ENCODE peak calls at places on chromosome 1, in ten cellular contexts. M is NCI-H1417; Z is stimulated activated CD4-positive, alpha-beta T cell treated with anti-CD3 and anti-CD28 coated beads, Interleukin-1b, Interleukin-23, amount 100 ng/mL, for 1 hour; D is AG04449; Q is substantia nigra; I is spleen; V is fibroblast of pulmonary artery; F is HEK293T; G is glutamatergic neuron; H is NCI-H345. U is an unnamed sample.

GRCh38 chr1:57678138-57678537 is 254.3 kb upstream of the DAB1 start:
- DNase-seq in M (peak; percentile 66), Z (no peak), D (no peak), Q (no peak), I (no peak), V (no peak), F (no peak), G (no peak), H (peak; percentile 68), U (no peak)

GRCh38 chr1:75053207-75053606 is 81.0 kb upstream of the LHX8 start:
- DNase-seq in M (no peak), Z (no peak), D (no peak), Q (no peak), I (no peak), V (no peak), F (peak; percentile 30), G (no peak), H (no peak), U (no peak)

GRCh38 chr1:241114699-241115233 is 242.2 kb downstream of the RGS7 start:
- DNase-seq in M (no peak), Z (no peak), D (no peak), Q (no peak), I (no peak), V (no peak), F (no peak), G (no peak), H (no peak), U (no peak)

GRCh38 chr1:32868085-32868484 is 2.6 kb downstream of the FNDC5 start:
- DNase-seq in M (no peak), Z (no peak), D (no peak), Q (no peak), I (no peak), V (no peak), F (no peak), G (no peak), H (no peak), U (no peak)

GRCh38 chr1:176701151-176701866 is 238.3 kb downstream of the PAPPA2 start:
- DNase-seq in M (no peak), Z (no peak), D (no peak), Q (no peak), I (no peak), V (no peak), F (no peak), G (no peak), H (no peak), U (no peak)

GRCh38 chr1:170530972-170531757 is 801 bp upstream of the GORAB start:
- DNase-seq in M (peak; percentile 17), Z (no peak), D (no peak), Q (no peak), I (peak; percentile 73), V (no peak), F (no peak), G (no peak), H (no peak), U (no peak)

GRCh38 chr1:234942869-234943501 is 185.7 kb downstream of the TOMM20 start:
- DNase-seq in M (no peak), Z (no peak), D (no peak), Q (no peak), I (no peak), V (no peak), F (no peak), G (no peak), H (no peak), U (no peak)

GRCh38 chr1:109395602-109396512 is 1.9 kb downstream of the SORT1 start:
- DNase-seq in M (no peak), Z (no peak), D (no peak), Q (no peak), I (no peak), V (peak; percentile 46), F (no peak), G (no peak), H (no peak), U (no peak)

GRCh38 chr1:110581637-110582036 is 24.5 kb downstream of the KCNA2 start:
- DNase-seq in M (no peak), Z (no peak), D (no peak), Q (peak; percentile 42), I (no peak), V (no peak), F (no peak), G (no peak), H (no peak), U (no peak)

GRCh38 chr1:3707298-3707938 is 44.8 kb upstream of the CCDC27 start:
- DNase-seq in M (no peak), Z (no peak), D (no peak), Q (no peak), I (no peak), V (no peak), F (no peak), G (no peak), H (no peak), U (no peak)

GRCh38 chr1:200899451-200899915 is 4.8 kb downstream of the INAVA start:
- DNase-seq in M (no peak), Z (no peak), D (no peak), Q (no peak), I (peak; percentile 55), V (no peak), F (no peak), G (no peak), H (no peak), U (no peak)

GRCh38 chr1:53971718-53972117 is 25.6 kb downstream of the LRRC42 start:
- DNase-seq in M (no peak), Z (no peak), D (no peak), Q (no peak), I (no peak), V (no peak), F (no peak), G (no peak), H (no peak), U (no peak)

GRCh38 chr1:41616563-41616962 is 132.1 kb upstream of the EDN2 start:
- DNase-seq in M (no peak), Z (no peak), D (no peak), Q (no peak), I (no peak), V (no peak), F (no peak), G (no peak), H (no peak), U (no peak)

GRCh38 chr1:119873166-119874025 is 22.9 kb downstream of the ADAM30 start:
- DNase-seq in M (no peak), Z (no peak), D (peak; percentile 61), Q (no peak), I (no peak), V (peak; percentile 90), F (no peak), G (no peak), H (no peak), U (no peak)

GRCh38 chr1:35442737-35443136 is 114.5 kb downstream of the KIAA0319L start:
- DNase-seq in M (no peak), Z (peak; percentile 10), D (no peak), Q (no peak), I (no peak), V (no peak), F (no peak), G (no peak), H (no peak), U (no peak)

GRCh38 chr1:8789314-8790214 is 27.9 kb downstream of the RERE start:
- DNase-seq in M (no peak), Z (no peak), D (no peak), Q (no peak), I (no peak), V (no peak), F (no peak), G (no peak), H (no peak), U (no peak)

GRCh38 chr1:203278087-203278884 is 27.0 kb upstream of the BTG2 start:
- DNase-seq in M (peak; percentile 83), Z (no peak), D (peak; percentile 38), Q (peak; percentile 90), I (peak; percentile 86), V (peak; percentile 87), F (no peak), G (peak; percentile 67), H (no peak), U (no peak)